ENCODE peak calls at places on chromosomes 12 and 14, in four cellular contexts. One of them, this sample, is unnamed.

GRCh38 chr12:93743999-93744689 is 67.0 kb downstream of the CRADD start:
- DNase-seq in mesothelial cell of epicardium: no peak
- DNase-seq in cardiac fibroblast: no peak
- DNase-seq in HFFc6: no peak
- DNase-seq in this sample: no peak

GRCh38 chr14:102415671-102416070 is 52.9 kb downstream of the TECPR2 start:
- DNase-seq in HFFc6: no peak
- DNase-seq in cardiac fibroblast: no peak
- DNase-seq in mesothelial cell of epicardium: no peak
- DNase-seq in this sample: no peak

GRCh38 chr14:95701846-95702221 is 12.1 kb downstream of the TCL1A start:
- DNase-seq in mesothelial cell of epicardium: peak
- DNase-seq in cardiac fibroblast: no peak
- DNase-seq in HFFc6: no peak
- DNase-seq in this sample: no peak

GRCh38 chr12:125125271-125125670 is 60.0 kb downstream of the AACS start:
- DNase-seq in mesothelial cell of epicardium: no peak
- DNase-seq in HFFc6: no peak
- DNase-seq in cardiac fibroblast: no peak
- DNase-seq in this sample: no peak

GRCh38 chr12:14836336-14837210 is 6.8 kb downstream of the ART4 start:
- DNase-seq in cardiac fibroblast: peak
- DNase-seq in mesothelial cell of epicardium: no peak
- DNase-seq in HFFc6: peak
- DNase-seq in this sample: no peak

GRCh38 chr12:6961695-6962284 is 8.7 kb downstream of the PHB2 start:
- DNase-seq in HFFc6: peak
- DNase-seq in mesothelial cell of epicardium: no peak
- DNase-seq in cardiac fibroblast: peak
- DNase-seq in this sample: peak

GRCh38 chr12:553216-554000 is 93.7 kb downstream of the B4GALNT3 start:
- DNase-seq in HFFc6: no peak
- DNase-seq in mesothelial cell of epicardium: no peak
- DNase-seq in cardiac fibroblast: no peak
- DNase-seq in this sample: no peak

GRCh38 chr12:79482921-79483320 is 207.8 kb downstream of the PAWR start:
- DNase-seq in cardiac fibroblast: no peak
- DNase-seq in mesothelial cell of epicardium: no peak
- DNase-seq in HFFc6: no peak
- DNase-seq in this sample: no peak

GRCh38 chr12:69059465-69060457 is 126.8 kb upstream of the CPM start:
- DNase-seq in cardiac fibroblast: peak
- DNase-seq in HFFc6: peak
- DNase-seq in mesothelial cell of epicardium: no peak
- DNase-seq in this sample: no peak

GRCh38 chr12:1840981-1841425 is 20.6 kb downstream of the LRTM2 start:
- DNase-seq in cardiac fibroblast: no peak
- DNase-seq in HFFc6: no peak
- DNase-seq in mesothelial cell of epicardium: no peak
- DNase-seq in this sample: no peak

GRCh38 chr12:12086975-12087692 is 16.4 kb downstream of the BCL2L14 start:
- DNase-seq in cardiac fibroblast: no peak
- DNase-seq in mesothelial cell of epicardium: no peak
- DNase-seq in HFFc6: no peak
- DNase-seq in this sample: no peak

GRCh38 chr12:12079291-12079690 is 8.6 kb downstream of the BCL2L14 start:
- DNase-seq in HFFc6: no peak
- DNase-seq in mesothelial cell of epicardium: no peak
- DNase-seq in cardiac fibroblast: peak
- DNase-seq in this sample: no peak

GRCh38 chr12:12083688-12084087 is 12.9 kb downstream of the BCL2L14 start:
- DNase-seq in HFFc6: no peak
- DNase-seq in mesothelial cell of epicardium: no peak
- DNase-seq in cardiac fibroblast: no peak
- DNase-seq in this sample: no peak

GRCh38 chr12:12086331-12086730 is 15.6 kb downstream of the BCL2L14 start:
- DNase-seq in HFFc6: no peak
- DNase-seq in cardiac fibroblast: no peak
- DNase-seq in mesothelial cell of epicardium: no peak
- DNase-seq in this sample: no peak

DNA sequence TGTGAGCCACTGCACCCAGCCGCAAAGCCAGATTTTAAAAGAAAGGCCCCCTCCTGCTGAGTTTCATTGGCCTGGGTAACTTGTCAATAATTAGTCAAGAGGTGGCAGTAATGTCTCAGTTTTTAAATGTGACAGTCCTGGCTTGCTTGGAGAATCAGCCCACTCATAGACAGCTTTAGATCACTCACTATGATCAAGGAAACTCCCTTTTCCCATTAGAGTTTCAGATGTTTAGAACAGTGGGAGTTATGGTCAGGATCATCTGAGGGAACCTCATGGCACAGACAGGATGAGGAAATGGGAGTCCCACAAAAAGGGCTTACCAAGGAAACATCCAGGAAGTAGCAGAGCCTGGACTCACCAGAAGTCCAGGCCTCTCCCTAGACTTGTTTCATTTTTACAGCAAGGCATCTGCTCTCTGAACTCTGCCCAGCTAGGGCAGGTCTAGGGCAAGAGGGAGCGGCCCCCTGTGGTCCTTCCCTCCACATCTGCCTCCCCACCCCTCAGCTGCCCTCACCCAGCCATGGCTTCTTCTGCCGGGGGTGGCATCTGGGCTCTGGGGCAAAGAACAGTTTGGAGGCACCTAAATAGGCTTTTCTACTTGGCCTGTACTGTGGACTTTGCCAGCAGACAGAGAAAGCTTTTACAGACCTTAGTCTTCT is 11.2 kb downstream of the BCL2L14 start:
- DNase-seq in HFFc6: peak
- DNase-seq in mesothelial cell of epicardium: no peak
- DNase-seq in cardiac fibroblast: peak
- DNase-seq in this sample: no peak
- TF ChIP-seq CTCF in HFFc6: peak
- TF ChIP-seq CTCF in mesothelial cell of epicardium: no peak
- TF ChIP-seq CTCF in cardiac fibroblast: no peak
- TF ChIP-seq CTCF in this sample: no peak

DNA sequence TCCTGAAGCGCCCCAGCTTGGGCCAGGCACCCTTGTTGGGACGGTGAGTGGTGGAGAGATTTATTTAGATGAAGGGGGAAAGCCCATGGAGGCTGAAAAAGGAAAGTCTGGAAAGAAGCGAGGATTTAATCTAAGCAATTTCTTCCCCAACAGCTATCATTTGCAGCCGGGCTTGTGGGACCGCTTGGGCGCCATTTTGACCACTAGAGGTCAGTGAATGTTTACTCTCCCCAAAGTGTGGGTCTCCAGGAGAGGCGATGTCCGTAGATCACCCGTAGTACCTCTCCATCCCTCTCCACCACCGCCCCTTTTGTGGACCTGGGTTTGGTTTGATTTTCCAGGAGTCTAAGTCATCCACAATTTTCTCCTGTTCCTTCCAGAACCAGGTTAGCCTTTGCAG is 91.2 kb upstream of the PARP11 start:
- DNase-seq in HFFc6: no peak
- DNase-seq in cardiac fibroblast: no peak
- DNase-seq in mesothelial cell of epicardium: no peak
- DNase-seq in this sample: no peak
- TF ChIP-seq CTCF in HFFc6: peak
- TF ChIP-seq CTCF in cardiac fibroblast: no peak
- TF ChIP-seq CTCF in mesothelial cell of epicardium: no peak
- TF ChIP-seq CTCF in this sample: no peak

DNA sequence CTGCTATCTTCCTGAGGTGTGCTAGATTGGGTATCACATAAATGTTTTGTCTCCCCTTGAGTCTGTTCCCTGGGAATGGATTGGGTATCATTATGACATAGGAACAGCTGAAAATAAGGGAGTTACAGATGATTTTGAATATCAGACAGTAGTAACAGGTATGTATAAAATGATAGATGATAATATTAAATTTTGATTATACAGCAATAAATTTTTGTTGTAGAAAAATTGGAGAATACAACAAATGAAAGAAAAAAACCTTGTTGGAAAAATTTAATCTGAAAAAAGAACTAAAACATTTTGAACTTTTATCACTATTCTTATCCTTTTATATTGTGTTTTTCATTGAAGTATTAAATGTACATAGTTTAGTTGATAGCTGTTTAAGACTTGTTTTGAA is 43.2 kb downstream of the FBXO34 start:
- DNase-seq in HFFc6: no peak
- DNase-seq in mesothelial cell of epicardium: no peak
- DNase-seq in cardiac fibroblast: no peak
- DNase-seq in this sample: no peak
- TF ChIP-seq CTCF in HFFc6: no peak
- TF ChIP-seq CTCF in mesothelial cell of epicardium: no peak
- TF ChIP-seq CTCF in cardiac fibroblast: no peak
- TF ChIP-seq CTCF in this sample: no peak

GRCh38 chr12:119609358-119609757 is 15.8 kb downstream of the TMEM233 start:
- DNase-seq in mesothelial cell of epicardium: no peak
- DNase-seq in cardiac fibroblast: no peak
- DNase-seq in HFFc6: no peak
- DNase-seq in this sample: no peak

GRCh38 chr12:119615518-119616475 is 22.2 kb downstream of the TMEM233 start:
- DNase-seq in cardiac fibroblast: peak
- DNase-seq in HFFc6: no peak
- DNase-seq in mesothelial cell of epicardium: no peak
- DNase-seq in this sample: no peak

GRCh38 chr12:119613319-119613936 is 19.9 kb downstream of the TMEM233 start:
- DNase-seq in cardiac fibroblast: peak
- DNase-seq in mesothelial cell of epicardium: no peak
- DNase-seq in HFFc6: no peak
- DNase-seq in this sample: no peak

GRCh38 chr12:119620490-119620889 is 26.9 kb downstream of the TMEM233 start:
- DNase-seq in cardiac fibroblast: no peak
- DNase-seq in HFFc6: no peak
- DNase-seq in mesothelial cell of epicardium: no peak
- DNase-seq in this sample: no peak

GRCh38 chr12:119614705-119615104 is 21.1 kb downstream of the TMEM233 start:
- DNase-seq in HFFc6: no peak
- DNase-seq in mesothelial cell of epicardium: no peak
- DNase-seq in cardiac fibroblast: no peak
- DNase-seq in this sample: no peak
- TF ChIP-seq CTCF in HFFc6: no peak
- TF ChIP-seq CTCF in mesothelial cell of epicardium: no peak
- TF ChIP-seq CTCF in cardiac fibroblast: no peak
- TF ChIP-seq CTCF in this sample: no peak

GRCh38 chr14:59022144-59022543 is 166.3 kb upstream of the DAAM1 start:
- DNase-seq in mesothelial cell of epicardium: no peak
- DNase-seq in cardiac fibroblast: peak
- DNase-seq in HFFc6: no peak
- DNase-seq in this sample: no peak
- TF ChIP-seq CTCF in mesothelial cell of epicardium: no peak
- TF ChIP-seq CTCF in cardiac fibroblast: peak
- TF ChIP-seq CTCF in HFFc6: peak
- TF ChIP-seq CTCF in this sample: no peak